ENCODE peak calls at places on chromosomes 4 and X, in six cellular contexts. V, W, A, Y, X and I are unnamed samples.

GRCh38 chrX:69158166-69159040 is 6.8 kb downstream of the PJA1 start:
- DNase-seq in V (no peak), W (peak), A (peak), Y (peak), X (peak), I (peak)

GRCh38 chrX:150347471-150347870 is 15.6 kb upstream of the MAMLD1 start:
- DNase-seq in V (no peak), W (no peak), A (no peak), Y (no peak), X (no peak), I (no peak)

GRCh38 chr4:183355405-183355804 is 33.2 kb upstream of the CLDN24 start:
- DNase-seq in V (no peak), W (peak), A (no peak), Y (no peak), X (no peak), I (no peak)

GRCh38 chr4:40347472-40347871 is 12.3 kb downstream of the CHRNA9 start:
- DNase-seq in V (no peak), W (no peak), A (no peak), Y (no peak), X (no peak), I (no peak)

GRCh38 chr4:181796502-181796901 is 446.7 kb upstream of the TENM3 start:
- DNase-seq in V (no peak), W (peak), A (peak), Y (no peak), X (no peak), I (no peak)

GRCh38 chrX:357693-358471 is 28.8 kb downstream of the PPP2R3B start:
- DNase-seq in V (no peak), W (peak), A (peak), Y (no peak), X (no peak), I (no peak)

GRCh38 chr4:89283975-89284556 is 23.5 kb downstream of the GPRIN3 start:
- DNase-seq in V (no peak), W (no peak), A (no peak), Y (no peak), X (no peak), I (no peak)

GRCh38 chr4:8238515-8239053 is 31.0 kb upstream of the HTRA3 start:
- DNase-seq in V (no peak), W (no peak), A (no peak), Y (peak), X (no peak), I (no peak)

GRCh38 chr4:10117424-10118354 is 1.1 kb upstream of the WDR1 start:
- DNase-seq in V (no peak), W (peak), A (peak), Y (no peak), X (no peak), I (no peak)

GRCh38 chrX:82649645-82650044 is 858.4 kb upstream of the POU3F4 start:
- DNase-seq in V (no peak), W (no peak), A (no peak), Y (no peak), X (no peak), I (no peak)

GRCh38 chrX:82648062-82648461 is 860.0 kb upstream of the POU3F4 start:
- DNase-seq in V (no peak), W (no peak), A (peak), Y (no peak), X (no peak), I (no peak)
- TF ChIP-seq CTCF in V (no peak), W (no peak), A (peak), Y (peak), X (no peak), I (no peak)

DNA sequence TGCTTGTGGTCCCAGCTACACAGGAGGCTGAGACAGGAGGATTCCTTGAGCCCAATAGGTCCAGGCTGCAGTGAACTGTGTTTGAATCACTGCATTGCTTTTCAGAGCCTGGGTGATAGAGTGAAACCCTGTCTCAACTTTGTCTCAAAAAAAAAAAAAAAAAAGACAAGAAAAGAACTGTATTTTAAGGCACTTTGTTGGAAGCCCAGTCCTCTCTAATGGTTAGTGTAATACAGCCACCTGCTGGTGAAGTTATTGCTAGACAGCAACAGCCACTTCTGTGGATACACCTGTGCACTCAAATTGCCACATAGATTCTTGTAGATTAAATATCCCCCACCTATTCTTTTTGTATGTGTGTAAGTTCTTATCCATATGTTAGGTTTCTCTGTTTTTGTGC is 10.1 kb upstream of the FGG start:
- DNase-seq in V (no peak), W (peak), A (peak), Y (no peak), X (no peak), I (no peak)
- TF ChIP-seq CTCF in V (peak), W (peak), A (peak), Y (peak), X (no peak), I (peak)

GRCh38 chrX:78769933-78770332 is 22.4 kb downstream of the LPAR4 start:
- DNase-seq in V (no peak), W (no peak), A (no peak), Y (no peak), X (no peak), I (no peak)
- TF ChIP-seq CTCF in V (no peak), W (no peak), A (no peak), Y (no peak), X (no peak), I (no peak)

GRCh38 chr4:131316086-131316485 is 1833.0 kb upstream of the PCDH10 start:
- DNase-seq in V (no peak), W (no peak), A (no peak), Y (no peak), X (no peak), I (no peak)
- TF ChIP-seq CTCF in V (no peak), W (no peak), A (no peak), Y (no peak), X (no peak), I (no peak)

GRCh38 chr4:140330311-140330900 is 43.0 kb upstream of the SCOC start:
- DNase-seq in V (no peak), W (peak), A (peak), Y (no peak), X (no peak), I (no peak)
- TF ChIP-seq CTCF in V (peak), W (peak), A (peak), Y (peak), X (peak), I (peak)

GRCh38 chr4:15234585-15235126 is 193.2 kb upstream of the C1QTNF7 start:
- DNase-seq in V (no peak), W (peak), A (peak), Y (no peak), X (no peak), I (no peak)

GRCh38 chr4:15232725-15233597 is 194.9 kb upstream of the C1QTNF7 start:
- DNase-seq in V (no peak), W (peak), A (peak), Y (no peak), X (no peak), I (no peak)

GRCh38 chr4:15234101-15234500 is 193.7 kb upstream of the C1QTNF7 start:
- DNase-seq in V (no peak), W (peak), A (peak), Y (no peak), X (no peak), I (no peak)

GRCh38 chr4:15233626-15234025 is 194.2 kb upstream of the C1QTNF7 start:
- DNase-seq in V (no peak), W (no peak), A (peak), Y (no peak), X (no peak), I (no peak)

DNA sequence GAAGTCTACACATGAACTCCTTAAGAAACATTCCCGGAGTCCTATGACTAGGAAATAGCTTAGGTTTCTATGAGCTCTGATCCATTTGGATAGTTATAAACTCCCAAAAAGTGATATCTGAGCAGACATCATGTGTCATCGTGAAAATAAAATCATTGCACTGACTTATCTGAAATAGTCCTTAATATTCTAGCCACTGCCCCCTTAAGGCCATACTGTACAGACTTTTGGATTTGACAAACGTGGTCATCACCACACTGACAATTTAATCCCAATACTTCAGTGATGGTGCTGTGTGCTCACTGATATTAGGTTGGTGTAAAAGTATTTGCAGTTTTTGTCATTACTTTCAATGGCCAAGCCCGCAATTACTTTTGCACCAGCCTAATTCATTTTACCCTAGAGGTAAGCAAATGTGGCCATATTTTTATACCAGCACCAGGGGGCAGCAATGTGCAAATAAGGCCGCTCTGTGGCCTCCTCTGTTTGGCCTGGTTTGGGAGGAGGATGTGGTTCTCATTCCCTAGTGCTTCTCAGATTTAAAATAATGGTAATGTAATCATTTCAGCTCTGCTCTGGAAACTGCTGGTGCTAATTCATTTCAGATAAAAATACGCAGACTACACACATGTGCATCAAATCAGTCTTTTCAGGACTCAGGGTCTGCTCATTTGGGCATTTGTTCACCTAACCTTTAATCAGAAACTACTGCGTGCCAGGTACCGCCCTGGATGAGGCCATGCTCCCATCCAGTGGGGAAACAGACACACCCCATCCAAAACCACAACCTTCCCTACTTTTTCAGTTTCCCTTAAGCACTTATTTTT is 196.4 kb upstream of the C1QTNF7 start:
- DNase-seq in V (peak), W (peak), A (peak), Y (peak), X (peak), I (peak)
- TF ChIP-seq CTCF in V (peak), W (peak), A (peak), Y (peak), X (peak), I (peak)

GRCh38 chrX:9311411-9312160 is 153.3 kb upstream of the TBL1X start:
- DNase-seq in V (no peak), W (no peak), A (no peak), Y (no peak), X (no peak), I (no peak)
- TF ChIP-seq CTCF in V (no peak), W (no peak), A (no peak), Y (no peak), X (no peak), I (no peak)

DNA sequence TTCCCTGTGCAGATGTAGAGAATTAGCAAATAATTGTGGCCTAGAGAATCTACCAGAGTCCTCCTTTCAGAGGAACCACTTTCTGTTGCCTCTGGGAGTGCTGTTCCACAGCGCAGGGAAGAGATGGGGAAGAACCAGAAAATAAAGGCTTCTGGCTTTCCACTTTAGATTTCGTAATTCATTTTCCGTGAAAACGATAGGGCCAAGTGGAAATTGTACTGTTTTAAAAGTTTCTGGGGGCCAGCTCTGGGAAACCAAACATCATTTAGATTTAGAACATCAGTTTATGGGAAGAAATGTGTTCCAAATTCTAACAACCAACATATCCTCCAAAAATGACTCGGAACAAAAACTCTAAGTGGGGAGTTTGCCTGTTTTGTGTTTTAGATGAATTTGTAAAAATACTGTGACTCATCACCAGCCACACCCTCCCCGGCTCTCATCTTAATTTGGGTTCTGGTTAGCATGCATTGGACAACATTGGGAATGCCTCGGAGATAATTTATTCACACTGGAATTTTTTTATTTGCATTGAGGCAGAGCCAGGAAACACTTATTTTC is 65.2 kb upstream of the LNX1 start:
- DNase-seq in V (no peak), W (peak), A (peak), Y (no peak), X (no peak), I (no peak)
- TF ChIP-seq CTCF in V (peak), W (peak), A (peak), Y (peak), X (peak), I (peak)

GRCh38 chr4:130747842-130748241 is 1651.9 kb downstream of the C4orf33 start:
- DNase-seq in V (no peak), W (peak), A (peak), Y (no peak), X (no peak), I (no peak)
- TF ChIP-seq CTCF in V (no peak), W (peak), A (peak), Y (peak), X (no peak), I (peak)